ENCODE peak calls at places on chromosomes 6 and 20, in ten cellular contexts. N is kidney epithelial cell, Z is A549, H is tibial artery, W is transverse colon, Y is AG10803, R is stomach, L is epithelial cell of esophagus, B is IMR-90, D is breast epithelium. X is an unnamed sample.

GRCh38 chr20:5008743-5009142 is 7.4 kb upstream of the SLC23A2 start:
- DNase-seq in N (no peak), Z (no peak), H (no peak), W (no peak), Y (no peak), R (no peak), L (peak; percentile 92), B (peak; percentile 11), D (no peak), X (no peak)

GRCh38 chr6:94736231-94736630 is 841.1 kb upstream of the MANEA start:
- DNase-seq in N (no peak), Z (no peak), H (no peak), W (no peak), Y (no peak), R (no peak), L (peak; percentile 4), B (no peak), D (no peak), X (no peak)

GRCh38 chr20:60034231-60035110 is 76.2 kb downstream of the CDH26 start:
- DNase-seq in N (no peak), Z (no peak), H (no peak), W (no peak), Y (peak; percentile 12), R (no peak), L (no peak), B (no peak), D (no peak), X (no peak)

GRCh38 chr6:52570291-52570700 is 6.6 kb downstream of the TRAM2 start:
- DNase-seq in N (no peak), Z (no peak), H (peak; percentile 74), W (peak; percentile 33), Y (peak; percentile 93), R (no peak), L (no peak), B (no peak), D (no peak), X (no peak)

GRCh38 chr20:23776067-23776771 is 25.5 kb upstream of the CST1 start:
- DNase-seq in N (no peak), Z (no peak), H (no peak), W (no peak), Y (no peak), R (no peak), L (no peak), B (no peak), D (no peak), X (no peak)

GRCh38 chr6:73394577-73395354 is at the start of gene DDX43:
- DNase-seq in N (no peak), Z (no peak), H (peak; percentile 78), W (peak; percentile 45), Y (peak; percentile 80), R (no peak), L (peak; percentile 19), B (no peak), D (no peak), X (no peak)

GRCh38 chr6:142856857-142857608 is 87.9 kb downstream of the HIVEP2 start:
- DNase-seq in N (no peak), Z (no peak), H (no peak), W (peak; percentile 32), Y (no peak), R (no peak), L (no peak), B (no peak), D (no peak), X (no peak)

GRCh38 chr6:149102324-149102723 is 215.2 kb upstream of the TAB2 start:
- DNase-seq in N (no peak), Z (no peak), H (no peak), W (no peak), Y (no peak), R (no peak), L (no peak), B (no peak), D (no peak), X (no peak)

GRCh38 chr6:135701426-135701825 is 150.1 kb upstream of the PDE7B start:
- DNase-seq in N (no peak), Z (no peak), H (no peak), W (no peak), Y (no peak), R (no peak), L (peak; percentile 27), B (no peak), D (no peak), X (no peak)

GRCh38 chr6:169930799-169931198 is 179.4 kb downstream of the ERMARD start:
- DNase-seq in N (no peak), Z (no peak), H (no peak), W (no peak), Y (no peak), R (no peak), L (peak; percentile 16), B (no peak), D (no peak), X (no peak)

DNA sequence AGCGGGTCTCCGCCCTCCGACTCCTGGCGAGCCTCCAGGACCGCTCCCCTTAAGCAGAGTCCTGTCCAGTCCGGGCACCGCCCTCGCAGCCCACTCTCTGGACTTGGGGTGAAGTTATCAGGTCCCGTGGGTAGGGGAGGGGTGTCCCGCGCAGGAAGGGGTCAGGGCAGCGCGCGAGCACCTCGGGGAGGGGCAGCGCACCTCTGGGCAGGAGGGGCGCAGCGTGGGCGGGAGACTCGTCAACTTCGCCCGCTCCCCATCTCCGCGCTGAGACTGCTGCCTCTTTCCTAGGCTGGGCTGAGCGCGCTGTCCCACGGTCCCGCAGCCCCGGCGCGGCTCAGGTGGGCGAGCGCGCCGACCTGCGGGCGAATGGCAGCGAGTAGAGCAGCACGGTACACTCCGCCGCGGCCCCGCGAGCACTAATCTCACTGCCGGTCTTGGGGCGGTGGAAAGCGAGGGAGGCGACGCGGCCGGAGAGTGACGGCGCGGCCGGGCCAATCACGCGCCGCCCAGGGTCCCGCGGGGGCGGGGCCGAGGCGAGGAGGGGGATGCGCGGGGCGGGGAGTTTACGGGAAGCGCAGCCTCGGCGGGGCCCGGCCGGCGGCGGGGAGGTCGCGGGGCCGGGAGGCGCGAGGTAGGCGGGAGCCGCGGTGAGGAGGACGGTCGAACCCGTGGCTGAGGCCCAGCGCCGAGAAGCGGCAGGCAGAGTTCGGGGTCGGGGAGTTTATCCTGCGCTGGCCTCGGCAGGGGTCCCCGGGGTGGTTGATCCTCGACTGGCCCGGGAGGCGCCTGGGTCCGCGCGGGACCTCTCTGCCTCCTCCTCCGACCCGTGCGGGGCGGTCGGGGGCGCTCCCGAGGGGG is at the start of gene MAN1A1:
- DNase-seq in N (no peak), Z (peak; percentile 62), H (peak; percentile 96), W (peak; percentile 93), Y (peak; percentile 72), R (peak; percentile 90), L (peak; percentile 63), B (peak; percentile 66), D (peak; percentile 70), X (no peak)
- TF ChIP-seq CTCF in N (no peak), Z (no peak), H (no peak), W (no peak), Y (no peak), R (no peak), L (no peak), B (no peak), D (no peak), X (no peak)

DNA sequence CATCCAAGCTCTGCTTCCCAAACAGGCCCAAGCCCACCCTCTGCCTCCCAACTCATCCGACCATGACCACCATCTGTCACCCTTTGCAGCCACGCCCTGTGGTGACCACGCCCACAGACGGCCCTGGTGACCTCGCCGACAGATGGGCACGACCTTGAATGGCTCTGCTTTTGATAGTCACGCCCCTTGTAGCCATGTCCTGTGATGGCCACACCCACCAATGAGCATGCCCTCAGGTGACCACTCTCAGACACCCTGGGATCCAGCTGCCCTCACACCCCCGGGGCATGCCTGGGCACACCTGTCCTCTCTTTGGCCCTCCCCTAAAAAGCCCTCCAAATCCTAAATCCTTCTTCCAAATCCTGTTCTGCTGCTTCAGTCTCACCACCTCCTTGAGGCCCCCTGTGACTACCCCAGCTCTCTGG is 51.0 kb downstream of the SSR1 start:
- DNase-seq in N (no peak), Z (peak; percentile 9), H (peak; percentile 63), W (peak; percentile 51), Y (no peak), R (no peak), L (no peak), B (no peak), D (no peak), X (no peak)
- H3K4me3 ChIP-seq in N (peak overlapping the region; percentile 52), Z (peak overlapping the region; percentile 56), H (no peak overlapping the region), W (no peak overlapping the region), Y (peak overlapping the region; percentile 87), R (peak overlapping the region; percentile 63), L (peak overlapping the region; percentile 64), B (peak overlapping the region; percentile 75), D (no peak overlapping the region), X (peak overlapping the region; percentile 51)

DNA sequence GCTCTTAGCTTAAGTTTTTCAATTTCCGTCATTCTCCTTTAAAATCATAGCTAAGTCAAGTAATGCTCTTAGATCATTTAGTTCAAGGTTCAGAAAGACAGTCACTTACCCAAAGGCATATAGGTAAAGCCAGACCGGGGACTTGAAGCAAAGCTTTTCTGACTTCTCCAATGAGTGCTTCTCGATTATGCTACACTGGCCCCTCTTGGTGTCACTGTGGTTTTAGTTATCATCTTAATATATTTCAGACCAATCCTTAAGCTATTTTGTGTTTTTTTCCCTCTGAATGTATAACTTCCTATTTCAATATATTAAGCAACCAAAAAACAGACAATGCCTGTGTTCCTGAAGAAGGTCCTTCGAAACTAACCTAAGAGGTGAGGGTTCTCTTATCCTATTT is 3.8 kb downstream of the PRDM1 start:
- DNase-seq in N (no peak), Z (no peak), H (no peak), W (no peak), Y (peak; percentile 61), R (no peak), L (no peak), B (peak; percentile 57), D (no peak), X (no peak)
- TF ChIP-seq CTCF in N (no peak), Z (no peak), H (no peak), W (no peak), Y (peak; percentile 51), R (no peak), L (peak; percentile 29), B (peak; percentile 35), D (no peak), X (peak; percentile 21)

GRCh38 chr6:35415065-35415880 is 36.9 kb upstream of the FANCE start:
- DNase-seq in N (no peak), Z (peak; percentile 66), H (peak; percentile 81), W (peak; percentile 72), Y (peak; percentile 89), R (peak; percentile 86), L (peak; percentile 79), B (peak; percentile 96), D (peak; percentile 69), X (no peak)

GRCh38 chr6:35419431-35419830 is 32.7 kb upstream of the FANCE start:
- DNase-seq in N (no peak), Z (no peak), H (no peak), W (no peak), Y (peak; percentile 65), R (no peak), L (no peak), B (peak; percentile 91), D (no peak), X (peak; percentile 77)

GRCh38 chr6:35417979-35418661 is 34.0 kb upstream of the FANCE start:
- DNase-seq in N (no peak), Z (no peak), H (no peak), W (peak; percentile 64), Y (no peak), R (no peak), L (no peak), B (no peak), D (no peak), X (peak; percentile 7)

GRCh38 chr6:35425284-35425683 is 26.9 kb upstream of the FANCE start:
- DNase-seq in N (peak; percentile 41), Z (no peak), H (no peak), W (no peak), Y (peak; percentile 97), R (no peak), L (peak; percentile 62), B (peak; percentile 96), D (no peak), X (peak; percentile 62)

GRCh38 chr6:35419961-35420360 is 32.2 kb upstream of the FANCE start:
- DNase-seq in N (no peak), Z (no peak), H (no peak), W (no peak), Y (no peak), R (no peak), L (no peak), B (no peak), D (no peak), X (no peak)
- H3K4me3 ChIP-seq in N (no peak overlapping the region), Z (no peak overlapping the region), H (no peak overlapping the region), W (no peak overlapping the region), Y (no peak overlapping the region), R (no peak overlapping the region), L (no peak overlapping the region), B (no peak overlapping the region), D (no peak overlapping the region), X (no peak overlapping the region)

X was measured in HFF-Myc.